ENCODE peak calls at places on chromosomes 5 and 9, in nine cellular contexts. One of them, this sample, is unnamed.

GRCh38 chr5:145872914-145873313 is at the start of gene GRXCR2:
- DNase-seq in IMR-90: no peak
- DNase-seq in activated CD4-positive, alpha-beta T cell treated with anti-CD3 and anti-CD28 coated beads, Interleukin-2, amount 50 U/mL, for 1 hour: no peak
- DNase-seq in naive thymus-derived CD8-positive, alpha-beta T cell: no peak
- DNase-seq in progenitor cell of endocrine pancreas: no peak
- DNase-seq in Right ventricle myocardium superior: no peak
- DNase-seq in GM12864: no peak
- DNase-seq in ovary: no peak
- DNase-seq in nucleus accumbens: no peak
- DNase-seq in this sample: no peak

GRCh38 chr5:169577966-169578365 is 5.6 kb upstream of the SPDL1 start:
- DNase-seq in IMR-90: no peak
- DNase-seq in activated CD4-positive, alpha-beta T cell treated with anti-CD3 and anti-CD28 coated beads, Interleukin-2, amount 50 U/mL, for 1 hour: no peak
- DNase-seq in naive thymus-derived CD8-positive, alpha-beta T cell: no peak
- DNase-seq in progenitor cell of endocrine pancreas: no peak
- DNase-seq in Right ventricle myocardium superior: no peak
- DNase-seq in GM12864: no peak
- DNase-seq in ovary: no peak
- DNase-seq in nucleus accumbens: no peak
- DNase-seq in this sample: no peak

GRCh38 chr5:74919487-74919886 is 53.3 kb upstream of the FAM169A start:
- DNase-seq in IMR-90: peak; percentile 70
- DNase-seq in activated CD4-positive, alpha-beta T cell treated with anti-CD3 and anti-CD28 coated beads, Interleukin-2, amount 50 U/mL, for 1 hour: peak; percentile 1
- DNase-seq in naive thymus-derived CD8-positive, alpha-beta T cell: peak; percentile 34
- DNase-seq in progenitor cell of endocrine pancreas: no peak
- DNase-seq in Right ventricle myocardium superior: no peak
- DNase-seq in GM12864: no peak
- DNase-seq in ovary: no peak
- DNase-seq in nucleus accumbens: peak; percentile 7
- DNase-seq in this sample: no peak

GRCh38 chr5:131379723-131380122 is 115.9 kb downstream of the CDC42SE2 start:
- DNase-seq in IMR-90: peak; percentile 79
- DNase-seq in activated CD4-positive, alpha-beta T cell treated with anti-CD3 and anti-CD28 coated beads, Interleukin-2, amount 50 U/mL, for 1 hour: peak; percentile 68
- DNase-seq in naive thymus-derived CD8-positive, alpha-beta T cell: peak; percentile 77
- DNase-seq in progenitor cell of endocrine pancreas: no peak
- DNase-seq in Right ventricle myocardium superior: no peak
- DNase-seq in GM12864: peak; percentile 60
- DNase-seq in ovary: no peak
- DNase-seq in nucleus accumbens: no peak
- DNase-seq in this sample: no peak

GRCh38 chr5:177225798-177226197 is 77.7 kb downstream of the RAB24 start:
- DNase-seq in IMR-90: no peak
- DNase-seq in activated CD4-positive, alpha-beta T cell treated with anti-CD3 and anti-CD28 coated beads, Interleukin-2, amount 50 U/mL, for 1 hour: no peak
- DNase-seq in naive thymus-derived CD8-positive, alpha-beta T cell: no peak
- DNase-seq in progenitor cell of endocrine pancreas: no peak
- DNase-seq in Right ventricle myocardium superior: no peak
- DNase-seq in GM12864: no peak
- DNase-seq in ovary: no peak
- DNase-seq in nucleus accumbens: no peak
- DNase-seq in this sample: no peak

GRCh38 chr9:93064392-93065124 is 6.1 kb downstream of the SUSD3 start:
- DNase-seq in IMR-90: no peak
- DNase-seq in activated CD4-positive, alpha-beta T cell treated with anti-CD3 and anti-CD28 coated beads, Interleukin-2, amount 50 U/mL, for 1 hour: peak; percentile 82
- DNase-seq in naive thymus-derived CD8-positive, alpha-beta T cell: peak; percentile 89
- DNase-seq in progenitor cell of endocrine pancreas: no peak
- DNase-seq in Right ventricle myocardium superior: no peak
- DNase-seq in GM12864: peak; percentile 93
- DNase-seq in ovary: no peak
- DNase-seq in nucleus accumbens: no peak
- DNase-seq in this sample: no peak

GRCh38 chr9:135486267-135487065 is 6.9 kb downstream of the PPP1R26 start:
- DNase-seq in IMR-90: no peak
- DNase-seq in activated CD4-positive, alpha-beta T cell treated with anti-CD3 and anti-CD28 coated beads, Interleukin-2, amount 50 U/mL, for 1 hour: no peak
- DNase-seq in naive thymus-derived CD8-positive, alpha-beta T cell: no peak
- DNase-seq in progenitor cell of endocrine pancreas: no peak
- DNase-seq in Right ventricle myocardium superior: no peak
- DNase-seq in GM12864: no peak
- DNase-seq in ovary: no peak
- DNase-seq in nucleus accumbens: no peak
- DNase-seq in this sample: no peak

GRCh38 chr5:1185652-1186350 is 15.6 kb upstream of the SLC6A19 start:
- DNase-seq in IMR-90: no peak
- DNase-seq in activated CD4-positive, alpha-beta T cell treated with anti-CD3 and anti-CD28 coated beads, Interleukin-2, amount 50 U/mL, for 1 hour: no peak
- DNase-seq in naive thymus-derived CD8-positive, alpha-beta T cell: no peak
- DNase-seq in progenitor cell of endocrine pancreas: no peak
- DNase-seq in Right ventricle myocardium superior: peak; percentile 47
- DNase-seq in GM12864: no peak
- DNase-seq in ovary: no peak
- DNase-seq in nucleus accumbens: no peak
- DNase-seq in this sample: peak; percentile 52

GRCh38 chr5:176769911-176770310 is 40.4 kb upstream of the UNC5A start:
- DNase-seq in IMR-90: no peak
- DNase-seq in activated CD4-positive, alpha-beta T cell treated with anti-CD3 and anti-CD28 coated beads, Interleukin-2, amount 50 U/mL, for 1 hour: no peak
- DNase-seq in naive thymus-derived CD8-positive, alpha-beta T cell: no peak
- DNase-seq in progenitor cell of endocrine pancreas: no peak
- DNase-seq in Right ventricle myocardium superior: no peak
- DNase-seq in GM12864: no peak
- DNase-seq in ovary: no peak
- DNase-seq in nucleus accumbens: no peak
- DNase-seq in this sample: no peak

GRCh38 chr5:95078868-95079267 is 206.0 kb downstream of the MCTP1 start:
- DNase-seq in IMR-90: no peak
- DNase-seq in activated CD4-positive, alpha-beta T cell treated with anti-CD3 and anti-CD28 coated beads, Interleukin-2, amount 50 U/mL, for 1 hour: no peak
- DNase-seq in naive thymus-derived CD8-positive, alpha-beta T cell: no peak
- DNase-seq in progenitor cell of endocrine pancreas: no peak
- DNase-seq in Right ventricle myocardium superior: no peak
- DNase-seq in GM12864: no peak
- DNase-seq in ovary: no peak
- DNase-seq in nucleus accumbens: no peak
- DNase-seq in this sample: no peak

GRCh38 chr5:110790673-110791072 is 51.9 kb downstream of the SLC25A46 start:
- DNase-seq in IMR-90: peak; percentile 82
- DNase-seq in activated CD4-positive, alpha-beta T cell treated with anti-CD3 and anti-CD28 coated beads, Interleukin-2, amount 50 U/mL, for 1 hour: no peak
- DNase-seq in naive thymus-derived CD8-positive, alpha-beta T cell: no peak
- DNase-seq in progenitor cell of endocrine pancreas: no peak
- DNase-seq in Right ventricle myocardium superior: no peak
- DNase-seq in GM12864: no peak
- DNase-seq in ovary: no peak
- DNase-seq in nucleus accumbens: no peak
- DNase-seq in this sample: no peak

GRCh38 chr9:7794196-7794595 is 5.4 kb downstream of the DMAC1 start:
- DNase-seq in IMR-90: no peak
- DNase-seq in activated CD4-positive, alpha-beta T cell treated with anti-CD3 and anti-CD28 coated beads, Interleukin-2, amount 50 U/mL, for 1 hour: no peak
- DNase-seq in naive thymus-derived CD8-positive, alpha-beta T cell: no peak
- DNase-seq in progenitor cell of endocrine pancreas: no peak
- DNase-seq in Right ventricle myocardium superior: no peak
- DNase-seq in GM12864: no peak
- DNase-seq in ovary: no peak
- DNase-seq in nucleus accumbens: no peak
- DNase-seq in this sample: no peak

GRCh38 chr5:137752873-137753226 is 1.3 kb downstream of the HNRNPA0 start:
- DNase-seq in IMR-90: no peak
- DNase-seq in activated CD4-positive, alpha-beta T cell treated with anti-CD3 and anti-CD28 coated beads, Interleukin-2, amount 50 U/mL, for 1 hour: no peak
- DNase-seq in naive thymus-derived CD8-positive, alpha-beta T cell: no peak
- DNase-seq in progenitor cell of endocrine pancreas: no peak
- DNase-seq in Right ventricle myocardium superior: no peak
- DNase-seq in GM12864: no peak
- DNase-seq in ovary: no peak
- DNase-seq in nucleus accumbens: no peak
- DNase-seq in this sample: no peak

GRCh38 chr5:112762113-112762810 is 24.6 kb downstream of the APC start:
- DNase-seq in IMR-90: peak; percentile 40
- DNase-seq in activated CD4-positive, alpha-beta T cell treated with anti-CD3 and anti-CD28 coated beads, Interleukin-2, amount 50 U/mL, for 1 hour: no peak
- DNase-seq in naive thymus-derived CD8-positive, alpha-beta T cell: no peak
- DNase-seq in progenitor cell of endocrine pancreas: no peak
- DNase-seq in Right ventricle myocardium superior: no peak
- DNase-seq in GM12864: no peak
- DNase-seq in ovary: no peak
- DNase-seq in nucleus accumbens: no peak
- DNase-seq in this sample: no peak

GRCh38 chr5:5492087-5492933 is 69.8 kb downstream of the ICE1 start:
- DNase-seq in IMR-90: peak; percentile 61
- DNase-seq in activated CD4-positive, alpha-beta T cell treated with anti-CD3 and anti-CD28 coated beads, Interleukin-2, amount 50 U/mL, for 1 hour: peak; percentile 20
- DNase-seq in naive thymus-derived CD8-positive, alpha-beta T cell: peak; percentile 48
- DNase-seq in progenitor cell of endocrine pancreas: peak; percentile 20
- DNase-seq in Right ventricle myocardium superior: no peak
- DNase-seq in GM12864: peak; percentile 51
- DNase-seq in ovary: no peak
- DNase-seq in nucleus accumbens: no peak
- DNase-seq in this sample: peak; percentile 46

GRCh38 chr5:83608122-83608521 is 112.5 kb downstream of the HAPLN1 start:
- DNase-seq in IMR-90: peak; percentile 40
- DNase-seq in activated CD4-positive, alpha-beta T cell treated with anti-CD3 and anti-CD28 coated beads, Interleukin-2, amount 50 U/mL, for 1 hour: no peak
- DNase-seq in naive thymus-derived CD8-positive, alpha-beta T cell: no peak
- DNase-seq in progenitor cell of endocrine pancreas: peak; percentile 26
- DNase-seq in Right ventricle myocardium superior: no peak
- DNase-seq in GM12864: no peak
- DNase-seq in ovary: peak; percentile 20
- DNase-seq in nucleus accumbens: peak; percentile 3
- DNase-seq in this sample: peak; percentile 57

GRCh38 chr5:91332267-91333044 is 50.7 kb downstream of the ARRDC3 start:
- DNase-seq in IMR-90: peak; percentile 80
- DNase-seq in activated CD4-positive, alpha-beta T cell treated with anti-CD3 and anti-CD28 coated beads, Interleukin-2, amount 50 U/mL, for 1 hour: no peak
- DNase-seq in naive thymus-derived CD8-positive, alpha-beta T cell: no peak
- DNase-seq in progenitor cell of endocrine pancreas: no peak
- DNase-seq in Right ventricle myocardium superior: no peak
- DNase-seq in GM12864: no peak
- DNase-seq in ovary: no peak
- DNase-seq in nucleus accumbens: no peak
- DNase-seq in this sample: peak; percentile 16

GRCh38 chr9:136644593-136645342 is 17.9 kb upstream of the EGFL7 start:
- DNase-seq in IMR-90: peak; percentile 28
- DNase-seq in activated CD4-positive, alpha-beta T cell treated with anti-CD3 and anti-CD28 coated beads, Interleukin-2, amount 50 U/mL, for 1 hour: peak; percentile 72
- DNase-seq in naive thymus-derived CD8-positive, alpha-beta T cell: peak; percentile 59
- DNase-seq in progenitor cell of endocrine pancreas: peak; percentile 58
- DNase-seq in Right ventricle myocardium superior: peak; percentile 95
- DNase-seq in GM12864: no peak
- DNase-seq in ovary: peak; percentile 61
- DNase-seq in nucleus accumbens: peak; percentile 41
- DNase-seq in this sample: peak; percentile 51

GRCh38 chr5:146592342-146592741 is 76.4 kb upstream of the GPR151 start:
- DNase-seq in IMR-90: no peak
- DNase-seq in activated CD4-positive, alpha-beta T cell treated with anti-CD3 and anti-CD28 coated beads, Interleukin-2, amount 50 U/mL, for 1 hour: no peak
- DNase-seq in naive thymus-derived CD8-positive, alpha-beta T cell: no peak
- DNase-seq in progenitor cell of endocrine pancreas: no peak
- DNase-seq in Right ventricle myocardium superior: no peak
- DNase-seq in GM12864: no peak
- DNase-seq in ovary: no peak
- DNase-seq in nucleus accumbens: no peak
- DNase-seq in this sample: no peak

GRCh38 chr5:7493622-7494021 is 97.7 kb downstream of the ADCY2 start:
- DNase-seq in IMR-90: no peak
- DNase-seq in activated CD4-positive, alpha-beta T cell treated with anti-CD3 and anti-CD28 coated beads, Interleukin-2, amount 50 U/mL, for 1 hour: no peak
- DNase-seq in naive thymus-derived CD8-positive, alpha-beta T cell: no peak
- DNase-seq in progenitor cell of endocrine pancreas: no peak
- DNase-seq in Right ventricle myocardium superior: no peak
- DNase-seq in GM12864: no peak
- DNase-seq in ovary: no peak
- DNase-seq in nucleus accumbens: no peak
- DNase-seq in this sample: no peak

GRCh38 chr5:121634946-121635345 is 216.7 kb upstream of the FTMT start:
- DNase-seq in IMR-90: no peak
- DNase-seq in activated CD4-positive, alpha-beta T cell treated with anti-CD3 and anti-CD28 coated beads, Interleukin-2, amount 50 U/mL, for 1 hour: no peak
- DNase-seq in naive thymus-derived CD8-positive, alpha-beta T cell: no peak
- DNase-seq in progenitor cell of endocrine pancreas: no peak
- DNase-seq in Right ventricle myocardium superior: no peak
- DNase-seq in GM12864: no peak
- DNase-seq in ovary: no peak
- DNase-seq in nucleus accumbens: no peak
- DNase-seq in this sample: no peak

GRCh38 chr5:16815432-16815831 is 120.7 kb downstream of the MYO10 start:
- DNase-seq in IMR-90: no peak
- DNase-seq in activated CD4-positive, alpha-beta T cell treated with anti-CD3 and anti-CD28 coated beads, Interleukin-2, amount 50 U/mL, for 1 hour: no peak
- DNase-seq in naive thymus-derived CD8-positive, alpha-beta T cell: no peak
- DNase-seq in progenitor cell of endocrine pancreas: no peak
- DNase-seq in Right ventricle myocardium superior: no peak
- DNase-seq in GM12864: no peak
- DNase-seq in ovary: no peak
- DNase-seq in nucleus accumbens: no peak
- DNase-seq in this sample: no peak

GRCh38 chr9:137467896-137468295 is 8.8 kb upstream of the NSMF start:
- DNase-seq in IMR-90: no peak
- DNase-seq in activated CD4-positive, alpha-beta T cell treated with anti-CD3 and anti-CD28 coated beads, Interleukin-2, amount 50 U/mL, for 1 hour: no peak
- DNase-seq in naive thymus-derived CD8-positive, alpha-beta T cell: no peak
- DNase-seq in progenitor cell of endocrine pancreas: no peak
- DNase-seq in Right ventricle myocardium superior: peak; percentile 6
- DNase-seq in GM12864: no peak
- DNase-seq in ovary: no peak
- DNase-seq in nucleus accumbens: no peak
- DNase-seq in this sample: no peak

GRCh38 chr5:67799732-67800234 is 415.8 kb upstream of the PIK3R1 start:
- DNase-seq in IMR-90: no peak
- DNase-seq in activated CD4-positive, alpha-beta T cell treated with anti-CD3 and anti-CD28 coated beads, Interleukin-2, amount 50 U/mL, for 1 hour: no peak
- DNase-seq in naive thymus-derived CD8-positive, alpha-beta T cell: no peak
- DNase-seq in progenitor cell of endocrine pancreas: no peak
- DNase-seq in Right ventricle myocardium superior: peak; percentile 57
- DNase-seq in GM12864: no peak
- DNase-seq in ovary: no peak
- DNase-seq in nucleus accumbens: no peak
- DNase-seq in this sample: no peak

GRCh38 chr9:16871358-16872151 is 1.1 kb upstream of the BNC2 start:
- DNase-seq in IMR-90: peak; percentile 88
- DNase-seq in activated CD4-positive, alpha-beta T cell treated with anti-CD3 and anti-CD28 coated beads, Interleukin-2, amount 50 U/mL, for 1 hour: no peak
- DNase-seq in naive thymus-derived CD8-positive, alpha-beta T cell: no peak
- DNase-seq in progenitor cell of endocrine pancreas: peak; percentile 23
- DNase-seq in Right ventricle myocardium superior: peak; percentile 78
- DNase-seq in GM12864: no peak
- DNase-seq in ovary: peak; percentile 71
- DNase-seq in nucleus accumbens: no peak
- DNase-seq in this sample: no peak

GRCh38 chr9:136059321-136059791 is 35.7 kb downstream of the NACC2 start:
- DNase-seq in IMR-90: no peak
- DNase-seq in activated CD4-positive, alpha-beta T cell treated with anti-CD3 and anti-CD28 coated beads, Interleukin-2, amount 50 U/mL, for 1 hour: no peak
- DNase-seq in naive thymus-derived CD8-positive, alpha-beta T cell: no peak
- DNase-seq in progenitor cell of endocrine pancreas: no peak
- DNase-seq in Right ventricle myocardium superior: no peak
- DNase-seq in GM12864: no peak
- DNase-seq in ovary: peak; percentile 18
- DNase-seq in nucleus accumbens: no peak
- DNase-seq in this sample: peak; percentile 34

GRCh38 chr5:74647096-74647495 is 6.6 kb upstream of the ENC1 start:
- DNase-seq in IMR-90: no peak
- DNase-seq in activated CD4-positive, alpha-beta T cell treated with anti-CD3 and anti-CD28 coated beads, Interleukin-2, amount 50 U/mL, for 1 hour: no peak
- DNase-seq in naive thymus-derived CD8-positive, alpha-beta T cell: no peak
- DNase-seq in progenitor cell of endocrine pancreas: no peak
- DNase-seq in Right ventricle myocardium superior: no peak
- DNase-seq in GM12864: no peak
- DNase-seq in ovary: no peak
- DNase-seq in nucleus accumbens: no peak
- DNase-seq in this sample: no peak

GRCh38 chr5:171647043-171647899 is 138.3 kb upstream of the SMIM23 start:
- DNase-seq in IMR-90: peak; percentile 79
- DNase-seq in activated CD4-positive, alpha-beta T cell treated with anti-CD3 and anti-CD28 coated beads, Interleukin-2, amount 50 U/mL, for 1 hour: no peak
- DNase-seq in naive thymus-derived CD8-positive, alpha-beta T cell: no peak
- DNase-seq in progenitor cell of endocrine pancreas: no peak
- DNase-seq in Right ventricle myocardium superior: no peak
- DNase-seq in GM12864: no peak
- DNase-seq in ovary: no peak
- DNase-seq in nucleus accumbens: no peak
- DNase-seq in this sample: peak; percentile 39

GRCh38 chr5:162529886-162530285 is 462.3 kb downstream of the GABRG2 start:
- DNase-seq in IMR-90: no peak
- DNase-seq in activated CD4-positive, alpha-beta T cell treated with anti-CD3 and anti-CD28 coated beads, Interleukin-2, amount 50 U/mL, for 1 hour: no peak
- DNase-seq in naive thymus-derived CD8-positive, alpha-beta T cell: no peak
- DNase-seq in progenitor cell of endocrine pancreas: no peak
- DNase-seq in Right ventricle myocardium superior: no peak
- DNase-seq in GM12864: no peak
- DNase-seq in ovary: no peak
- DNase-seq in nucleus accumbens: no peak
- DNase-seq in this sample: no peak

GRCh38 chr5:141839015-141839513 is 39.1 kb downstream of the PCDH1 start:
- DNase-seq in IMR-90: no peak
- DNase-seq in activated CD4-positive, alpha-beta T cell treated with anti-CD3 and anti-CD28 coated beads, Interleukin-2, amount 50 U/mL, for 1 hour: no peak
- DNase-seq in naive thymus-derived CD8-positive, alpha-beta T cell: no peak
- DNase-seq in progenitor cell of endocrine pancreas: no peak
- DNase-seq in Right ventricle myocardium superior: no peak
- DNase-seq in GM12864: no peak
- DNase-seq in ovary: no peak
- DNase-seq in nucleus accumbens: no peak
- DNase-seq in this sample: no peak

GRCh38 chr9:21434202-21435014 is 5.8 kb upstream of the IFNA1 start:
- DNase-seq in IMR-90: peak; percentile 73
- DNase-seq in activated CD4-positive, alpha-beta T cell treated with anti-CD3 and anti-CD28 coated beads, Interleukin-2, amount 50 U/mL, for 1 hour: peak; percentile 33
- DNase-seq in naive thymus-derived CD8-positive, alpha-beta T cell: peak; percentile 42
- DNase-seq in progenitor cell of endocrine pancreas: no peak
- DNase-seq in Right ventricle myocardium superior: no peak
- DNase-seq in GM12864: no peak
- DNase-seq in ovary: no peak
- DNase-seq in nucleus accumbens: peak; percentile 15
- DNase-seq in this sample: no peak

This sample was measured in Caco-2.